ENCODE peak calls at places on chromosomes 1 and 21, in five cellular contexts. One of them, this sample, is unnamed.

GRCh38 chr1:16888806-16889178 is 7.0 kb upstream of the RNU1-2 start:
- DNase-seq in IMR-90: no peak
- DNase-seq in H1: no peak
- DNase-seq in K562: no peak
- DNase-seq in HepG2: no peak
- DNase-seq in this sample: peak

GRCh38 chr1:44571712-44572571 is 102.3 kb downstream of the TMEM53 start:
- DNase-seq in IMR-90: no peak
- DNase-seq in H1: no peak
- DNase-seq in K562: peak
- DNase-seq in HepG2: peak
- DNase-seq in this sample: peak

GRCh38 chr1:14441302-14441741 is 157.2 kb upstream of the KAZN start:
- DNase-seq in IMR-90: peak
- DNase-seq in H1: no peak
- DNase-seq in K562: no peak
- DNase-seq in HepG2: no peak
- DNase-seq in this sample: no peak

GRCh38 chr1:33501774-33502173 is 29.3 kb downstream of the ZSCAN20 start:
- DNase-seq in IMR-90: no peak
- DNase-seq in H1: no peak
- DNase-seq in K562: peak
- DNase-seq in HepG2: no peak
- DNase-seq in this sample: no peak

GRCh38 chr1:224809137-224809536 is 120.3 kb upstream of the DNAH14 start:
- DNase-seq in IMR-90: no peak
- DNase-seq in H1: no peak
- DNase-seq in K562: no peak
- DNase-seq in HepG2: no peak
- DNase-seq in this sample: no peak

GRCh38 chr1:156319664-156320063 is 18.4 kb downstream of the CCT3 start:
- DNase-seq in IMR-90: peak
- DNase-seq in H1: no peak
- DNase-seq in K562: no peak
- DNase-seq in HepG2: peak
- DNase-seq in this sample: peak

GRCh38 chr21:25944672-25945213 is 210.0 kb downstream of the GABPA start:
- DNase-seq in IMR-90: peak
- DNase-seq in H1: no peak
- DNase-seq in K562: no peak
- DNase-seq in HepG2: no peak
- DNase-seq in this sample: no peak

GRCh38 chr1:232178191-232178590 is 451.7 kb downstream of the SIPA1L2 start:
- DNase-seq in IMR-90: no peak
- DNase-seq in H1: no peak
- DNase-seq in K562: no peak
- DNase-seq in HepG2: no peak
- DNase-seq in this sample: no peak

GRCh38 chr1:91736999-91737615 is 148.8 kb downstream of the TGFBR3 start:
- DNase-seq in IMR-90: peak
- DNase-seq in H1: no peak
- DNase-seq in K562: no peak
- DNase-seq in HepG2: peak
- DNase-seq in this sample: peak

GRCh38 chr1:172531846-172532699 is 877 bp upstream of the SUCO start:
- DNase-seq in IMR-90: peak
- DNase-seq in H1: peak
- DNase-seq in K562: peak
- DNase-seq in HepG2: peak
- DNase-seq in this sample: peak

GRCh38 chr1:230875370-230875769 is 7.0 kb upstream of the C1orf198 start:
- DNase-seq in IMR-90: no peak
- DNase-seq in H1: no peak
- DNase-seq in K562: no peak
- DNase-seq in HepG2: no peak
- DNase-seq in this sample: no peak

GRCh38 chr1:212555426-212555825 is 53.1 kb upstream of the ATF3 start:
- DNase-seq in IMR-90: no peak
- DNase-seq in H1: no peak
- DNase-seq in K562: no peak
- DNase-seq in HepG2: no peak
- DNase-seq in this sample: no peak

GRCh38 chr1:209387969-209388329 is 195.6 kb upstream of the CAMK1G start:
- DNase-seq in IMR-90: peak
- DNase-seq in H1: no peak
- DNase-seq in K562: no peak
- DNase-seq in HepG2: no peak
- DNase-seq in this sample: no peak

GRCh38 chr1:11882814-11883538 is 24.2 kb upstream of the NPPB start:
- DNase-seq in IMR-90: no peak
- DNase-seq in H1: no peak
- DNase-seq in K562: peak
- DNase-seq in HepG2: peak
- DNase-seq in this sample: no peak

GRCh38 chr21:39048064-39048463 is 135.2 kb downstream of the PSMG1 start:
- DNase-seq in IMR-90: peak
- DNase-seq in H1: peak
- DNase-seq in K562: no peak
- DNase-seq in HepG2: peak
- DNase-seq in this sample: peak

GRCh38 chr21:29654203-29654602 is 285.6 kb downstream of the GRIK1 start:
- DNase-seq in IMR-90: no peak
- DNase-seq in H1: no peak
- DNase-seq in K562: no peak
- DNase-seq in HepG2: no peak
- DNase-seq in this sample: no peak

GRCh38 chr1:246800356-246800755 is 76.1 kb downstream of the SCCPDH start:
- DNase-seq in IMR-90: no peak
- DNase-seq in H1: no peak
- DNase-seq in K562: no peak
- DNase-seq in HepG2: no peak
- DNase-seq in this sample: no peak

GRCh38 chr1:154982897-154983648 is at the start of gene FLAD1:
- DNase-seq in IMR-90: peak
- DNase-seq in H1: peak
- DNase-seq in K562: peak
- DNase-seq in HepG2: peak
- DNase-seq in this sample: peak

GRCh38 chr1:91440845-91441244 is 36.2 kb upstream of the HFM1 start:
- DNase-seq in IMR-90: no peak
- DNase-seq in H1: no peak
- DNase-seq in K562: no peak
- DNase-seq in HepG2: peak
- DNase-seq in this sample: peak

GRCh38 chr1:33003657-33004056 is 33.0 kb downstream of the AK2 start:
- DNase-seq in IMR-90: no peak
- DNase-seq in H1: no peak
- DNase-seq in K562: no peak
- DNase-seq in HepG2: no peak
- DNase-seq in this sample: no peak

GRCh38 chr1:156342556-156342955 is 4.2 kb downstream of the TSACC start:
- DNase-seq in IMR-90: peak
- DNase-seq in H1: no peak
- DNase-seq in K562: no peak
- DNase-seq in HepG2: no peak
- DNase-seq in this sample: no peak

GRCh38 chr1:11545793-11546192 is 66.8 kb downstream of the DISP3 start:
- DNase-seq in IMR-90: no peak
- DNase-seq in H1: no peak
- DNase-seq in K562: no peak
- DNase-seq in HepG2: no peak
- DNase-seq in this sample: no peak

GRCh38 chr1:243723458-243724043 is 126.5 kb downstream of the AKT3 start:
- DNase-seq in IMR-90: no peak
- DNase-seq in H1: no peak
- DNase-seq in K562: no peak
- DNase-seq in HepG2: no peak
- DNase-seq in this sample: no peak
- TF ChIP-seq MAFK in IMR-90: no peak
- TF ChIP-seq MAFK in H1: no peak
- TF ChIP-seq MAFK in K562: no peak
- TF ChIP-seq MAFK in HepG2: no peak
- TF ChIP-seq MAFK in this sample: no peak

GRCh38 chr1:111476761-111477309 is 3.1 kb downstream of the C1orf162 start:
- DNase-seq in IMR-90: no peak
- DNase-seq in H1: no peak
- DNase-seq in K562: no peak
- DNase-seq in HepG2: no peak
- DNase-seq in this sample: no peak
- TF ChIP-seq MAFK in IMR-90: no peak
- TF ChIP-seq MAFK in H1: no peak
- TF ChIP-seq MAFK in K562: no peak
- TF ChIP-seq MAFK in HepG2: no peak
- TF ChIP-seq MAFK in this sample: no peak

GRCh38 chr21:44918107-44918470 is 2.6 kb downstream of the ITGB2 start:
- DNase-seq in IMR-90: no peak
- DNase-seq in H1: no peak
- DNase-seq in K562: no peak
- DNase-seq in HepG2: no peak
- DNase-seq in this sample: no peak

GRCh38 chr21:44919913-44920693 is 596 bp downstream of the ITGB2 start:
- DNase-seq in IMR-90: no peak
- DNase-seq in H1: no peak
- DNase-seq in K562: no peak
- DNase-seq in HepG2: no peak
- DNase-seq in this sample: no peak

GRCh38 chr21:44920694-44921604 is at the start of gene ITGB2:
- DNase-seq in IMR-90: no peak
- DNase-seq in H1: no peak
- DNase-seq in K562: no peak
- DNase-seq in HepG2: no peak
- DNase-seq in this sample: no peak

GRCh38 chr21:44918581-44919033 is 2.1 kb downstream of the ITGB2 start:
- DNase-seq in IMR-90: no peak
- DNase-seq in H1: peak
- DNase-seq in K562: no peak
- DNase-seq in HepG2: no peak
- DNase-seq in this sample: no peak

GRCh38 chr21:44919111-44919912 is 1.4 kb downstream of the ITGB2 start:
- DNase-seq in IMR-90: no peak
- DNase-seq in H1: no peak
- DNase-seq in K562: no peak
- DNase-seq in HepG2: no peak
- DNase-seq in this sample: no peak
- TF ChIP-seq MAFK in IMR-90: no peak
- TF ChIP-seq MAFK in H1: no peak
- TF ChIP-seq MAFK in K562: no peak
- TF ChIP-seq MAFK in HepG2: no peak
- TF ChIP-seq MAFK in this sample: no peak

DNA sequence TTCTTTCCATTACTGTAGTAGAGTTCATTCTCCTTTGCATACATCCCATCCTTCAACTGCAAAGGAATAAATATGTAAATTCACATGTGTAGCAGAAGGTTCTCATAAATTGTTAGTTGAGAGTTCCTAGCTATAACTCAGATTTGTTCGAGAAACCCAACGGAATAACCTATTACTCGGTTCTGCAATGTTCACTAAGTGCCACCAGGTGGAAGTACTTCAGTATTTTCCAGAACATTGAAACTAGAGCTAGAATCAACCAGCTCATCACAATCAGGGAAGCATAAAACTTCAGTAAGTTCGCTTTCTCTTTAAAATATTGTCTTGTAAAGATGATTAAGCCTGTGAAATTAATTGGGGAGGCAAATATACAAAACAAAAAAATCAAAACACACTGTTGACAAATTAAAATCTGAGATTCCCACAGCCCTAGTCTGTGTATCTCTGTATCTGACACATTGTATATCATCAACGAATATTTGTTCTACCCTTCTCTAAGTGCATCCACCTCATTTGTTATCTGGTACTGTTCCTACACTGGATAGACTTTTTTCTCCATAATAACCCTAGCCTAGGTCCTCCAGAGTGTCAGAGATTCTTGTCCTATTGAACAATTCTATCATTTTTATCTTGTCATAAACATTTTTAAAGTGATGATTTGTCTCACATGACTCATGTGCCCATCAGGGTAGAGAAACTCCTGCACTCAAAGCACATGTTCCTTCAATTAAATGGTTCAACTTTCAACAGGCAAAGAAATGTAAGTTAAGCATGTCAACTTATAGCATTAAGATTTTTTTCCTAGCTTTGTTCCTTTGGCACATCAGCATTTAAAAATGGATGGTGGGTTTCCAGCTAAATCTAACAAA is 31.9 kb downstream of the MROH9 start:
- DNase-seq in IMR-90: peak
- DNase-seq in H1: no peak
- DNase-seq in K562: no peak
- DNase-seq in HepG2: peak
- DNase-seq in this sample: peak
- TF ChIP-seq MAFK in IMR-90: peak
- TF ChIP-seq MAFK in H1: peak
- TF ChIP-seq MAFK in K562: no peak
- TF ChIP-seq MAFK in HepG2: no peak
- TF ChIP-seq MAFK in this sample: peak

GRCh38 chr1:192654607-192655389 is 18.9 kb downstream of the RGS13 start:
- DNase-seq in IMR-90: peak
- DNase-seq in H1: no peak
- DNase-seq in K562: no peak
- DNase-seq in HepG2: no peak
- DNase-seq in this sample: no peak
- TF ChIP-seq MAFK in IMR-90: no peak
- TF ChIP-seq MAFK in H1: no peak
- TF ChIP-seq MAFK in K562: no peak
- TF ChIP-seq MAFK in HepG2: no peak
- TF ChIP-seq MAFK in this sample: no peak